ENCODE peak calls at places on chromosomes 12 and 14, in seven cellular contexts. B is sigmoid colon, S is HepG2, Q is stomach, D is K562, P is SK-N-SH, G is upper lobe of left lung. O is an unnamed sample.

GRCh38 chr14:72962829-72963312 is 36.6 kb downstream of the DCAF4 start:
- DNase-seq in B (no peak), S (peak; percentile 48), Q (no peak), D (peak; percentile 62), P (no peak), G (no peak), O (no peak)

GRCh38 chr14:50447491-50447890 is 50.8 kb upstream of the CDKL1 start:
- DNase-seq in B (no peak), S (no peak), Q (no peak), D (no peak), P (no peak), G (no peak), O (no peak)

GRCh38 chr12:57725851-57726150 is 12.7 kb downstream of the AGAP2 start:
- DNase-seq in B (no peak), S (no peak), Q (no peak), D (no peak), P (no peak), G (no peak), O (no peak)

GRCh38 chr12:100138048-100138907 is 4.4 kb downstream of the BLTP3B start:
- DNase-seq in B (no peak), S (no peak), Q (no peak), D (peak; percentile 15), P (no peak), G (no peak), O (no peak)

GRCh38 chr12:95633671-95634465 is 82.6 kb upstream of the USP44 start:
- DNase-seq in B (no peak), S (no peak), Q (no peak), D (no peak), P (no peak), G (peak; percentile 53), O (no peak)

GRCh38 chr12:62191747-62192485 is 68.3 kb upstream of the USP15 start:
- DNase-seq in B (peak; percentile 56), S (no peak), Q (no peak), D (no peak), P (peak; percentile 15), G (no peak), O (peak; percentile 78)

GRCh38 chr14:21025374-21026151 is 702 bp upstream of the NDRG2 start:
- DNase-seq in B (peak; percentile 96), S (no peak), Q (peak; percentile 35), D (peak; percentile 61), P (peak; percentile 63), G (peak; percentile 44), O (peak; percentile 84)

GRCh38 chr12:128531153-128531552 is 264.2 kb downstream of the TMEM132C start:
- DNase-seq in B (no peak), S (no peak), Q (no peak), D (no peak), P (no peak), G (no peak), O (no peak)

GRCh38 chr12:19482551-19483109 is 43.3 kb downstream of the AEBP2 start:
- DNase-seq in B (no peak), S (no peak), Q (no peak), D (peak; percentile 53), P (peak; percentile 20), G (peak; percentile 26), O (no peak)

GRCh38 chr12:32002848-32003493 is 43.8 kb downstream of the RESF1 start:
- DNase-seq in B (no peak), S (no peak), Q (no peak), D (no peak), P (no peak), G (no peak), O (no peak)

GRCh38 chr12:95551305-95551704 is at the start of gene USP44:
- DNase-seq in B (no peak), S (no peak), Q (no peak), D (no peak), P (no peak), G (no peak), O (no peak)

GRCh38 chr12:49034287-49034622 is 15.7 kb upstream of the PRKAG1 start:
- DNase-seq in B (no peak), S (no peak), Q (no peak), D (no peak), P (no peak), G (no peak), O (peak; percentile 58)

GRCh38 chr12:79451988-79452387 is 238.8 kb downstream of the PAWR start:
- DNase-seq in B (peak; percentile 85), S (peak; percentile 31), Q (peak; percentile 25), D (no peak), P (peak; percentile 23), G (peak; percentile 21), O (peak; percentile 80)

GRCh38 chr14:103334644-103335603 is 887 bp downstream of the EIF5 start:
- DNase-seq in B (peak; percentile 83), S (peak; percentile 64), Q (peak; percentile 76), D (peak; percentile 68), P (peak; percentile 82), G (peak; percentile 82), O (peak; percentile 88)

GRCh38 chr14:103372552-103373304 is 12.5 kb upstream of the MARK3 start:
- DNase-seq in B (peak; percentile 37), S (peak; percentile 48), Q (peak; percentile 30), D (peak; percentile 56), P (no peak), G (peak; percentile 36), O (no peak)

GRCh38 chr12:93043877-93044209 is 114.7 kb upstream of the EEA1 start:
- DNase-seq in B (no peak), S (no peak), Q (no peak), D (peak; percentile 69), P (no peak), G (no peak), O (no peak)

GRCh38 chr14:96349286-96350075 is 13.7 kb downstream of the ATG2B start:
- DNase-seq in B (no peak), S (no peak), Q (no peak), D (no peak), P (no peak), G (no peak), O (no peak)

GRCh38 chr14:49892301-49892635 is 614 bp upstream of the ARF6 start:
- DNase-seq in B (peak; percentile 90), S (peak; percentile 80), Q (peak; percentile 57), D (peak; percentile 57), P (peak; percentile 71), G (peak; percentile 70), O (no peak)

GRCh38 chr14:37721976-37722659 is 126.7 kb downstream of the TTC6 start:
- DNase-seq in B (no peak), S (peak; percentile 85), Q (no peak), D (no peak), P (no peak), G (no peak), O (no peak)

GRCh38 chr12:107079172-107080011 is 14.0 kb downstream of the CRY1 start:
- DNase-seq in B (no peak), S (peak; percentile 24), Q (no peak), D (peak; percentile 21), P (no peak), G (no peak), O (no peak)

GRCh38 chr12:3683670-3684069 is 69.2 kb downstream of the CRACR2A start:
- DNase-seq in B (no peak), S (no peak), Q (no peak), D (peak; percentile 34), P (no peak), G (no peak), O (no peak)

GRCh38 chr12:58602736-58603135 is 317.6 kb downstream of the LRIG3 start:
- DNase-seq in B (no peak), S (no peak), Q (no peak), D (no peak), P (no peak), G (no peak), O (no peak)

GRCh38 chr12:102095677-102096263 is 24.1 kb downstream of the NUP37 start:
- DNase-seq in B (no peak), S (peak; percentile 9), Q (no peak), D (peak; percentile 14), P (peak; percentile 25), G (no peak), O (no peak)

GRCh38 chr12:29640589-29641345 is 143.0 kb downstream of the TMTC1 start:
- DNase-seq in B (no peak), S (peak; percentile 63), Q (no peak), D (peak; percentile 7), P (no peak), G (no peak), O (no peak)
- TF ChIP-seq CTCF in B (no peak), S (peak; percentile 54), Q (no peak), D (no peak), P (no peak), G (no peak), O (no peak)

DNA sequence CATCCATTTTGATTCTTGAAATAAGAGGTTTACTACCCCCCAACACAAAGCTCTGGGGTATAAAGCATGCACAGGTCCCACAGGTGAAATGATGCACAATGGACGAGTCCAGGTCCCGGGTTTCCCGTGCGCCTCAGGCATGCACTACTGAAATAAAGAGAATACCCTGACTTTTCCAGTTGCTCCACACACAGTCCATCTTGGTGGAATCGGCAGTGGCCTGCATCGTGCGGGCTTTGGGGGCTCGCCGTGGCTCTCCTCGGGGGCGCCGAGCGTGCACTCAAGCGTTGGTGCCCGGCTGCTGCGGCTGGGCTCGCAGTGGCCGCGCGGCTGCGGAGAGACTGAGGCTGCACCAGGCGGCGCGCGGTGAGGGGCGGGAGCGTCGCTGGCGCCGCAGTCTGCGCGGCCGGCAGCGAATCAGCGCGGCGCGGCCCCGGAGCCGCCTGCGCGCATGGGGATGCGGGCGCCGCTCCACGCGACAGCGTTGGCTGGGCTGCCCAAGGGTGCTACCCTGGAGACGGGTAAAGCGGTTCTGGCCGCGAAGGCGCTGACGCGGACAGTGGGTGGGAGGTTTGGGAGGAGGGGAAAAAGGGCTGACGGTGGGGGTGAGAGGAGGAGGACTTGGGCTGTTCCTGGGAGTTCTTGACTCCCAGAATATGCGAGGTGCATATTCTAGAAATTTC is 53.8 kb upstream of the CCDC175 start:
- DNase-seq in B (no peak), S (no peak), Q (no peak), D (no peak), P (peak; percentile 89), G (no peak), O (no peak)
- TF ChIP-seq POLR2AphosphoS5 in B (no peak), S (no peak), Q (no peak), D (no peak), P (no peak), G (no peak), O (no peak)

DNA sequence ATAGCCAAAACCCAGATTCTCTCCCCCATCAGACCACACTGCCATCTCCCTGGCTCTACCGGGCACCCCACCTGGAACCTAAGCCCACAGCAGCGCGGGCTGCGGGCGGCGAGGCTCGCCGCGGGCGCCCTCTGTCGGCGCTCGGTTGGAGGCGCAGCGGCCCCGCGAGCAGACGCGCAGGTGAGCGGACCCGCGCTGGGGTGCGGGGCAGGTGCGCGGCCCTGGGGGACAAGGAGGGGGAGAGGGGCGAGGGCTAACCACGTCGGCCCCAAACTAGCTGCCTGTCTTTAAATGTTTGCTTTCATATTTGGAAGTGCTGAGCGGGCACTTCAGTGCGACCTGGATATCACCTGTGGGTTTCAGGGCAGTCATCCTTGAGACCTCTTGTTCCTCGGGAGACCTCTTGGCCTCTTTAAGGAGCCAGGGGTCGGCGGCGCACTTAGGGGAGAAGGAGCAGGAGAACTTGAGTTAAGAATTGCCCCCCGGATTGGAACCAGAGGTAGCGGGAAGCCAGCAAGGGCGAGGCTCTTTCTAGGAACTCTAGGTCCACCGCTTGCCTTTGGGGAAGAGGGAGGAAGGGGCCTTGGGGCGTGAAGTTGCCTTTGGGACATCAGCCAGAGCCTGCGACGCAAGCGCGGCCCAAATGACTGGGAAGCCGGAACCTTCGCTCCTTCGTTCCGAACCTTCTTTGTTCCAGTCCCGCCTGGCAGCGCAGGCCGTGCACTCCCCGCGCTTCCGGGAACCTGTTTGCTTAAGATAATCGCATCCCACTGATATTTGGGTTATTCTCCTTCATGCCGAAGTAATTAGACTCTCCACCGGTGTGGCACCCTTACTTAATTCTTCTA is 78.7 kb downstream of the NEDD1 start:
- DNase-seq in B (no peak), S (no peak), Q (peak; percentile 35), D (peak; percentile 48), P (no peak), G (no peak), O (peak; percentile 76)
- TF ChIP-seq CTCF in B (no peak), S (peak; percentile 63), Q (peak; percentile 8), D (peak; percentile 62), P (no peak), G (peak; percentile 77), O (peak; percentile 95)

GRCh38 chr12:120168337-120168736 is 26.2 kb downstream of the GCN1 start:
- DNase-seq in B (no peak), S (no peak), Q (no peak), D (no peak), P (no peak), G (no peak), O (no peak)
- TF ChIP-seq POLR2AphosphoS5 in B (no peak), S (no peak), Q (no peak), D (no peak), P (no peak), G (no peak), O (no peak)